ENCODE peak calls at places on chromosomes 11 and 22, in six cellular contexts. E is epithelial cell of proximal tubule, X is choroid plexus epithelial cell, J is fibroblast of pulmonary artery, N is thoracic aorta, Z is esophagus squamous epithelium. A is an unnamed sample.
A peak's percentile ranks its signal among the peaks of the same experiment; 100 is the strongest.

GRCh38 chr22:29842740-29843139 is 4.7 kb upstream of the ASCC2 start:
- DNase-seq in Z (no peak), J (peak; percentile 91), E (peak; percentile 69), X (peak; percentile 84), N (no peak), A (no peak)

GRCh38 chr11:102196816-102197215 is 86.6 kb downstream of the YAP1 start:
- DNase-seq in J (no peak), Z (no peak), E (no peak), X (no peak), N (no peak), A (no peak)

GRCh38 chr11:37946155-37946766 is 1348.2 kb upstream of the RAG2 start:
- DNase-seq in N (no peak), E (peak; percentile 3), X (peak; percentile 78), Z (no peak), J (peak; percentile 76), A (peak; percentile 40)

GRCh38 chr11:17978553-17979287 is 34.1 kb downstream of the SERGEF start:
- DNase-seq in Z (no peak), J (peak; percentile 54), N (no peak), X (peak; percentile 64), E (no peak), A (peak; percentile 49)

GRCh38 chr11:47035108-47035507 is 98.5 kb downstream of the CSTPP1 start:
- DNase-seq in E (no peak), J (no peak), Z (no peak), X (no peak), N (no peak), A (no peak)

GRCh38 chr11:34281256-34281655 is 76.6 kb downstream of the ABTB2 start:
- DNase-seq in J (no peak), E (no peak), Z (no peak), N (no peak), X (no peak), A (no peak)

GRCh38 chr22:19036523-19037273 is 85.5 kb downstream of the DGCR2 start:
- DNase-seq in Z (no peak), X (peak; percentile 26), J (peak; percentile 14), E (no peak), N (no peak), A (no peak)

GRCh38 chr22:30994960-30995359 is 25.9 kb downstream of the TUG1 start:
- DNase-seq in N (no peak), Z (no peak), J (no peak), X (no peak), E (no peak), A (peak; percentile 28)

GRCh38 chr11:96045622-96046456 is 121.9 kb upstream of the MTMR2 start:
- DNase-seq in J (peak; percentile 75), N (peak; percentile 19), X (peak; percentile 90), Z (no peak), E (no peak), A (no peak)

GRCh38 chr11:130890039-130890745 is 26.1 kb downstream of the SNX19 start:
- DNase-seq in X (no peak), J (no peak), N (no peak), E (no peak), Z (no peak), A (no peak)

GRCh38 chr11:92540113-92540512 is 315.5 kb downstream of the FAT3 start:
- DNase-seq in E (no peak), J (no peak), Z (no peak), X (no peak), N (no peak), A (no peak)

GRCh38 chr11:14248577-14248976 is 110.4 kb downstream of the RRAS2 start:
- DNase-seq in Z (no peak), N (no peak), E (no peak), J (no peak), X (no peak), A (peak; percentile 23)

GRCh38 chr11:40877256-40877655 is 582.2 kb downstream of the LRRC4C start:
- DNase-seq in Z (no peak), J (no peak), E (no peak), X (no peak), N (no peak), A (no peak)

GRCh38 chr22:35749808-35750207 is 32.1 kb downstream of the APOL5 start:
- DNase-seq in J (no peak), N (no peak), X (no peak), E (peak; percentile 53), Z (no peak), A (peak; percentile 86)

GRCh38 chr11:35237345-35237744 is 98.4 kb downstream of the CD44 start:
- DNase-seq in J (no peak), X (no peak), E (no peak), N (no peak), Z (no peak), A (no peak)

GRCh38 chr11:117126223-117126965 is 17.7 kb upstream of the PAFAH1B2 start:
- DNase-seq in N (no peak), J (no peak), E (no peak), Z (no peak), X (no peak), A (no peak)

GRCh38 chr11:75733346-75734107 is 15.9 kb downstream of the MOGAT2 start:
- DNase-seq in J (no peak), E (no peak), Z (no peak), N (no peak), X (no peak), A (peak; percentile 17)

GRCh38 chr11:134529212-134530096 is 117.4 kb upstream of the B3GAT1 start:
- DNase-seq in J (no peak), Z (no peak), E (no peak), N (no peak), X (no peak), A (no peak)

GRCh38 chr11:45847908-45848316 is 637 bp downstream of the CRY2 start:
- DNase-seq in E (no peak), X (peak; percentile 76), Z (no peak), J (peak; percentile 64), N (no peak), A (peak; percentile 70)
- TF ChIP-seq CTCF in E (peak; percentile 24), X (peak; percentile 44), Z (no peak), J (peak; percentile 12), N (no peak), A (peak; percentile 28)

GRCh38 chr22:23226497-23226850 is 46.2 kb downstream of the BCR start:
- DNase-seq in X (peak; percentile 28), N (no peak), Z (no peak), E (no peak), J (peak; percentile 43), A (no peak)

GRCh38 chr22:23228503-23228902 is 48.2 kb downstream of the BCR start:
- DNase-seq in N (no peak), Z (no peak), E (no peak), J (no peak), X (no peak), A (no peak)

GRCh38 chr22:23225724-23226496 is 45.6 kb downstream of the BCR start:
- DNase-seq in J (peak; percentile 73), E (no peak), Z (no peak), N (no peak), X (peak; percentile 51), A (no peak)

GRCh38 chr22:23225337-23225723 is 45.0 kb downstream of the BCR start:
- DNase-seq in E (no peak), J (no peak), N (no peak), X (no peak), Z (no peak), A (no peak)

GRCh38 chr22:23227380-23227779 is 47.1 kb downstream of the BCR start:
- DNase-seq in N (no peak), X (no peak), E (no peak), J (no peak), Z (no peak), A (no peak)
- H3K4me3 ChIP-seq in N (no peak overlapping the region), X (no peak overlapping the region), E (no peak overlapping the region), J (no peak overlapping the region), Z (no peak overlapping the region), A (no peak overlapping the region)

GRCh38 chr22:20180245-20180630 is 29.4 kb upstream of the CCDC188 start:
- DNase-seq in Z (no peak), N (no peak), X (no peak), J (no peak), E (no peak), A (no peak)

GRCh38 chr22:20181194-20181931 is 30.5 kb upstream of the CCDC188 start:
- DNase-seq in N (no peak), E (no peak), J (no peak), X (no peak), Z (no peak), A (no peak)

GRCh38 chr22:20182378-20182777 is 31.5 kb upstream of the CCDC188 start:
- DNase-seq in Z (no peak), J (no peak), N (no peak), X (no peak), E (no peak), A (no peak)

GRCh38 chr22:20179455-20180244 is 28.8 kb upstream of the CCDC188 start:
- DNase-seq in N (no peak), J (no peak), E (no peak), X (no peak), Z (no peak), A (no peak)

DNA sequence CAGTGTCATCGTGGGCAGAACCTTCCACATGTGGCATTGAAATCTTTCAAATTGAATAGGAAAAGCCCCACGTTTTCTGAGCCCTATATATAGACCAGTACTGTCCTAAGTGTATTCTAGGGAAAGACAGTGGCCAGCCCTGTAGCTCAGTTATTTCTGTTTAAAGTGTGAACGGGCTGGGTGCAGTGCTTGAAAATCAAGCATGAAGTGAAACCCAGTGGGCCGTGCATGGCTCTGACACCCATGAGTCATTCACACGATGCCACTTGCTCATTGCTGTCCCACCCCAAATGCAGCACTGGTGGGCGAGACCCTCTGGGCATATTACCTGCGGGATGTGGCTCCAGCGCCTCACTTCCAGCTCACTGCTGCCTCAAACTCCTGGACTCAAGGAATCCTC is 29.8 kb upstream of the CCDC188 start:
- DNase-seq in N (no peak), E (no peak), Z (no peak), J (no peak), X (no peak), A (no peak)
- TF ChIP-seq CTCF in N (no peak), E (no peak), Z (no peak), J (no peak), X (no peak), A (no peak)

GRCh38 chr11:118223576-118223975 is 1.2 kb downstream of the JAML start:
- DNase-seq in Z (no peak), X (no peak), N (no peak), J (no peak), E (no peak), A (no peak)

GRCh38 chr11:118222437-118222836 is 2.4 kb downstream of the JAML start:
- DNase-seq in X (no peak), N (no peak), Z (no peak), E (no peak), J (no peak), A (no peak)

GRCh38 chr11:118224512-118225180 is at the start of gene JAML:
- DNase-seq in Z (no peak), N (no peak), X (no peak), E (no peak), J (no peak), A (peak; percentile 77)

GRCh38 chr11:118226294-118226693 is 1.5 kb upstream of the JAML start:
- DNase-seq in X (no peak), J (no peak), N (no peak), E (no peak), Z (no peak), A (no peak)

DNA sequence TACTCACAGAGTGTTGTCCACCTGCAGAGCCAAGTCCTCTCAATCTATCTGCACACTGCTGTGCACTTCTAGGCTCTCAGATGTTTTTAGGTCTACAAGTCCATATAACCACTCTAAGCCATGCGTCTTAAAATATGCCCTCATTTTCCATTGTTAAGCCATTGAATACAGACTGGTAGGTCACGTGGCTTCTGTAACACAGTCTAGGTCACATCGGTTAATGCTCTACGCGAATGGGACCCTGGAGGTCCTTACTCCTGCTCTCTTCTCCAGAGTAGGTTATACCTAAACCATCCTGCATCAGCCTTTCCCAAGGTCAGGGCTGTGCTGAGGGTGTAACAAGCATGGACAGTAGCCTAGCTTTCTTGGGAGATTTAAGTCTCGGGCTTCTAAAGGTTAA is 819 bp downstream of the JAML start:
- DNase-seq in N (no peak), X (no peak), E (no peak), Z (no peak), J (no peak), A (no peak)
- H3K4me3 ChIP-seq in N (peak overlapping the region; percentile 50), X (no peak overlapping the region), E (no peak overlapping the region), Z (peak overlapping the region; percentile 22), J (no peak overlapping the region), A (no peak overlapping the region)